ENCODE peak calls at places on chromosomes 12 and 14, in eight cellular contexts. D is testis; R is adrenal gland; L is left lung; O is effector memory CD4-positive, alpha-beta T cell; F is naive thymus-derived CD4-positive, alpha-beta T cell; M is heart left ventricle; B is aorta. K is an unnamed sample. For H3K27me3, the result is how much of the 10 kb centered on the place peaks cover.

GRCh38 chr12:53944209-53944608 is 5.6 kb downstream of the HOXC13 start:
- DNase-seq in D (no peak), R (no peak), L (no peak), O (no peak), F (no peak), M (no peak), B (no peak), K (no peak)

GRCh38 chr12:66636771-66637170 is 42.1 kb downstream of the GRIP1 start:
- DNase-seq in D (peak), R (no peak), L (no peak), O (no peak), F (no peak), M (no peak), B (no peak), K (peak)

GRCh38 chr12:132243596-132244289 is 85.6 kb downstream of the GALNT9 start:
- DNase-seq in D (no peak), R (no peak), L (no peak), O (no peak), F (no peak), M (no peak), B (peak), K (no peak)

GRCh38 chr14:24425704-24426103 is 3.8 kb downstream of the CBLN3 start:
- DNase-seq in D (no peak), R (peak), L (no peak), O (no peak), F (no peak), M (no peak), B (no peak), K (no peak)

GRCh38 chr14:104549536-104550339 is 29.8 kb upstream of the C14orf180 start:
- DNase-seq in D (no peak), R (peak), L (peak), O (no peak), F (no peak), M (no peak), B (no peak), K (no peak)

GRCh38 chr14:91108941-91109611 is 4.8 kb upstream of the DGLUCY start:
- DNase-seq in D (no peak), R (peak), L (no peak), O (no peak), F (peak), M (no peak), B (peak), K (no peak)

GRCh38 chr12:108600702-108601007 is 2.8 kb upstream of the TMEM119 start:
- DNase-seq in D (no peak), R (no peak), L (no peak), O (no peak), F (no peak), M (no peak), B (no peak), K (no peak)

GRCh38 chr12:131915774-131916173 is 13.3 kb upstream of the PUS1 start:
- DNase-seq in D (no peak), R (no peak), L (no peak), O (no peak), F (no peak), M (no peak), B (no peak), K (no peak)

GRCh38 chr12:1840561-1840960 is 20.2 kb downstream of the LRTM2 start:
- DNase-seq in D (no peak), R (no peak), L (no peak), O (no peak), F (no peak), M (no peak), B (peak), K (no peak)

GRCh38 chr12:1348606-1349005 is 245.8 kb downstream of the FBXL14 start:
- DNase-seq in D (no peak), R (no peak), L (no peak), O (no peak), F (no peak), M (no peak), B (no peak), K (no peak)

GRCh38 chr12:113359939-113360748 is 1.8 kb downstream of the PLBD2 start:
- DNase-seq in D (peak), R (peak), L (no peak), O (no peak), F (no peak), M (no peak), B (peak), K (no peak)

GRCh38 chr14:68591786-68592185 is 201.1 kb downstream of the ZFP36L1 start:
- DNase-seq in D (no peak), R (no peak), L (no peak), O (no peak), F (no peak), M (no peak), B (no peak), K (no peak)

GRCh38 chr12:12985817-12986408 is 14.2 kb downstream of the HEBP1 start:
- DNase-seq in D (peak), R (peak), L (no peak), O (no peak), F (no peak), M (no peak), B (no peak), K (no peak)

GRCh38 chr12:120642086-120642485 is 1.7 kb downstream of the CABP1 start:
- DNase-seq in D (no peak), R (no peak), L (no peak), O (no peak), F (no peak), M (no peak), B (no peak), K (no peak)

GRCh38 chr12:120639771-120640721 is at the start of gene CABP1:
- DNase-seq in D (no peak), R (no peak), L (no peak), O (peak), F (peak), M (no peak), B (no peak), K (no peak)

GRCh38 chr12:120643574-120643973 is 3.1 kb downstream of the CABP1 start:
- DNase-seq in D (no peak), R (no peak), L (no peak), O (no peak), F (no peak), M (no peak), B (no peak), K (no peak)

GRCh38 chr12:120640840-120641833 is 711 bp downstream of the CABP1 start:
- DNase-seq in D (peak), R (peak), L (peak), O (peak), F (peak), M (peak), B (peak), K (no peak)

DNA sequence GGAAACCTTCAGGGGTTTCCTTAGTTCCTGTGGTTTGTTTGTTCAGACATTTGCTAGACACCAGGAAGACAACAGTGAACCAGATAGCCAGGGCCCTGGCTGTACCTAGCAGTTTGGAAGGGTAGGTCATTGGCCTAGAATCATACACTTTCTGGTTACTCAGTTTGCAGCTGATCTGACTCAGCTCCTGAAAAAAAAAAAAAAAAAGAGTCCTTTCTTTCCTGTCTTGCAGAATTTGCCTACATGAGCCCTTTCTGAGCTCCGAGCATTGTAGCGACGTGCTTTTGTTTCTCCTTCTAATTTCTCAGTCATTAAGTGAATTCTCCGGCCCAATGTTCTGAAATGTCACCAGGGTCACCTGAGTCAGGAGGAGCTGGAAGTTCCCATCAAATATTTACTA is 2.4 kb downstream of the CABP1 start:
- DNase-seq in D (no peak), R (no peak), L (no peak), O (no peak), F (no peak), M (no peak), B (no peak), K (no peak)
- H3K27me3 ChIP-seq in D (under half), R (under half), L (half or more), O (under half), F (under half), M (half or more), B (under half), K (under half)

DNA sequence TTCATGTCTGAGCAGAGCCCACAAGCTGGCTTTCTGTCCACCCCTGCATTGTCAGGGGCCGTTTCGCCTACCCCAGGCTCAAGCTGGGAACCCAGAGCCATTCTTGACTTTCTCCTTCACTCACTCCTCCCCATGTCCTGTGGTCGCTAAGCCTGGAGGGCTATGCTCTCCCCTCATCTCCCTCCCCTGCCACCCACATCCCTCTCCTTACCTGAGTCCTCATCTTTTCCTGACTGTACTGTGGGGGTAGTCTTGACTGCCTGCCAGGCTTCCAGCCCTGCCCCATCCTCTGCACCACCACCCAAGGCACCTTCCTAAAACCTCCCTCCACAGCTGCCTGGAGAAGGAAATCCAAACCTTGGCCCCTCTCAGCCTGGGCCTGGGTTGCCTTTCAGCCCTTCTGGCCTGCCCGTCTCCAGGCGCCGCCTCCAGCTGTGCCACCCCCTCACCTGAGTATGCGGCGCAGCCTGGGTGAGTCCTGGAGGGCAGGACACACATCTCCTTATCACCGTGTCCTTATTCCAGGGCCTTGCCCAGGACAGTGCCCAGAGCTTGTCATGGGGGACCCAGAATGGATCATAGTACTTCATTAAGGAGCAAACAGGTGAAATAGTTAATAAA is 14.4 kb downstream of the ZNF839 start:
- DNase-seq in D (no peak), R (no peak), L (no peak), O (no peak), F (no peak), M (no peak), B (no peak), K (peak)
- H3K27ac ChIP-seq in D (no peak), R (no peak), L (peak), O (no peak), F (no peak), M (no peak), B (no peak), K (no peak)

DNA sequence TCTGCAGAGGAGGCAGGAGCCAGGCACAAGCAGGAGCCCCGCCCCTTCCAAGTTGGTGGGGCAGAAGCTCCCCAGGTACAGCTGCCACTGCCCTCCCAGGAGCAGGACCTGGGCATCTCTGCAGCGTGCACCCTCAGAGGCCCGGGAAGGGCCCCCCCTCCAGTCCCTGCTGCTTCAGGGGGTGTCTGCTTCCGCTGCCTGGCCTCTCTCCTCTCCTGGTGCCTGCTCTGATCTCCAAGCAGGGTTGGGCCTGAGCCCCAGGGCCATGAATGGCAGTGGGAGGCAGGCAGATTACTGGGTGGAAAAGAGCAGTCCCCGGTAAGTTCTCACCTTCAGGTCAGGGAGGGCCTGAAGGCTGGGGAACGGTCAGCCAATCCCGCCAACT is 35.0 kb downstream of the KRT76 start:
- DNase-seq in D (no peak), R (no peak), L (no peak), O (no peak), F (no peak), M (no peak), B (no peak), K (no peak)
- H3K27me3 ChIP-seq in D (under half), R (under half), L (half or more), O (under half), F (under half), M (under half), B (under half), K (under half)

DNA sequence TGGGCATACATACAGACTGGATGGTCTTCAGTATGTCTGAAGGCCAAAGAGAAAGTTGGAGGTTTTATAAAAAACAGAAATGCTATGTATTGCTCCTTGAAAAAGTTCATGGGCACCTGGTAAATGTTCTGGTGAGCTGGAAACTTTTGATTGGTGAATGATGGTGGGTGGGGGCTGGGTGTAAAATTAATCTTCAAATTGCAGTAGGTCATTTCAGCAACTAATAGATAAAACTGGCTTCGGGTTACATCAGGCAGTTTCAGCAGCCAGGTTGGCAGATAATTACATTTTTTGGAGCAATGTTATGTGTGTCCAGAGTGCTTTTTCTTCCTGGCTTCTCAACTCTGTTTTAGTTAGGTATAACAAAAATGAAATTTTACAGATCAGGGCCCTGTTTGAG is 35.3 kb downstream of the SDR9C7 start:
- DNase-seq in D (no peak), R (no peak), L (no peak), O (no peak), F (no peak), M (no peak), B (no peak), K (no peak)
- H3K27ac ChIP-seq in D (no peak), R (no peak), L (no peak), O (no peak), F (no peak), M (no peak), B (no peak), K (no peak)

DNA sequence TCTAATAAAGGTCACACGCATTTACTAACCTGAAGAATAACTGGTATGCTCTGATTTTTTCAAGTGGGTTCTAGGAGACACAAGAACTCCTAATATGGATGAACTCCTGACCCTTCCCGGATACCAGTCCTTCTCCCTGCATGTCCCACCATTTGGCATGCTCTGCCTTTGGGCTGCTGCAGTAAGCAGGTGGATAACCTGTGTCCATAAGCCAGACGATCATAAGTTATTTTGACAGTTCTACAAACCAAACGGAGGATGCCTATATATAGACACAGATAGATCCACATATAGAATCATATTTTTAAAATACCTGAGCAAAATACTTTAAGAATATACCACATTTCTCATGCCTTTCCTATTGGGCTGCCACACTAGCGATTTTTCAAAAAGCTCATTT is 49.4 kb downstream of the TMTC1 start:
- DNase-seq in D (no peak), R (no peak), L (no peak), O (no peak), F (no peak), M (no peak), B (no peak), K (no peak)
- H3K27me3 ChIP-seq in D (under half), R (under half), L (under half), O (under half), F (under half), M (under half), B (under half), K (under half)

GRCh38 chr12:105440037-105440664 is 109.7 kb downstream of the C12orf75 start:
- DNase-seq in D (no peak), R (no peak), L (no peak), O (no peak), F (no peak), M (no peak), B (no peak), K (no peak)
- H3K27ac ChIP-seq in D (no peak), R (no peak), L (no peak), O (no peak), F (no peak), M (no peak), B (no peak), K (no peak)